ENCODE peak calls at places on chromosomes 1 and 21, in four cellular contexts. X is posterior cingulate gyrus, J is iPS DF 6.9, Q is NCI-H2081. L is an unnamed sample.

GRCh38 chr1:240468616-240469015 is 143.3 kb downstream of the GREM2 start:
- DNase-seq in X (no peak), J (no peak), Q (no peak), L (no peak)

GRCh38 chr1:61361971-61362370 is 279.6 kb downstream of the NFIA start:
- DNase-seq in X (no peak), J (no peak), Q (no peak), L (no peak)

GRCh38 chr1:56967900-56968832 is 2.4 kb upstream of the C8B start:
- DNase-seq in X (no peak), J (peak), Q (no peak), L (no peak)

GRCh38 chr1:200992382-200993101 is 31.0 kb downstream of the KIF21B start:
- DNase-seq in X (no peak), J (no peak), Q (peak), L (no peak)

GRCh38 chr1:11659748-11660147 is 4.3 kb upstream of the FBXO6 start:
- DNase-seq in X (no peak), J (no peak), Q (no peak), L (no peak)

GRCh38 chr1:98791498-98791897 is 130.0 kb downstream of the SNX7 start:
- DNase-seq in X (no peak), J (no peak), Q (no peak), L (no peak)

GRCh38 chr1:90434460-90434859 is 282.6 kb downstream of the BARHL2 start:
- DNase-seq in X (no peak), J (peak), Q (no peak), L (no peak)

GRCh38 chr1:246724001-246724724 is at the start of gene SCCPDH:
- DNase-seq in X (peak), J (peak), Q (peak), L (no peak)

GRCh38 chr1:232316864-232317263 is 313.1 kb downstream of the SIPA1L2 start:
- DNase-seq in X (no peak), J (no peak), Q (no peak), L (no peak)

GRCh38 chr1:36408479-36408878 is 10.8 kb upstream of the LSM10 start:
- DNase-seq in X (no peak), J (no peak), Q (no peak), L (no peak)

GRCh38 chr1:19484338-19484792 is 974 bp downstream of the CAPZB start:
- DNase-seq in X (no peak), J (no peak), Q (no peak), L (no peak)

GRCh38 chr1:153363641-153364040 is 6.0 kb downstream of the S100A9 start:
- DNase-seq in X (no peak), J (no peak), Q (no peak), L (no peak)

GRCh38 chr1:15116966-15117365 is 36.6 kb upstream of the TMEM51 start:
- DNase-seq in X (no peak), J (no peak), Q (no peak), L (no peak)

GRCh38 chr1:182680901-182681300 is 3.5 kb downstream of the RGS8 start:
- DNase-seq in X (no peak), J (no peak), Q (no peak), L (no peak)

GRCh38 chr1:194339451-194339850 is 1153.0 kb upstream of the B3GALT2 start:
- DNase-seq in X (no peak), J (no peak), Q (no peak), L (no peak)

GRCh38 chr21:41610042-41610839 is 102.3 kb upstream of the TMPRSS2 start:
- DNase-seq in X (no peak), J (peak), Q (peak), L (no peak)

GRCh38 chr21:43318841-43319781 is 107.8 kb downstream of the SIK1 start:
- DNase-seq in X (no peak), J (no peak), Q (peak), L (no peak)

GRCh38 chr1:194355488-194356106 is 1169.2 kb upstream of the B3GALT2 start:
- DNase-seq in X (no peak), J (no peak), Q (no peak), L (no peak)

GRCh38 chr1:81876901-81877750 is 76.4 kb downstream of the ADGRL2 start:
- DNase-seq in X (no peak), J (no peak), Q (peak), L (no peak)

GRCh38 chr1:68675336-68675735 is 178.5 kb upstream of the DEPDC1 start:
- DNase-seq in X (no peak), J (no peak), Q (no peak), L (no peak)

GRCh38 chr1:68459796-68460195 is 10.0 kb upstream of the RPE65 start:
- DNase-seq in X (no peak), J (no peak), Q (no peak), L (no peak)

GRCh38 chr1:227994632-227995300 is 12.0 kb upstream of the WNT3A start:
- DNase-seq in X (no peak), J (no peak), Q (no peak), L (no peak)

GRCh38 chr1:117512728-117513321 is 93.0 kb upstream of the TENT5C start:
- DNase-seq in X (no peak), J (no peak), Q (peak), L (no peak)

GRCh38 chr21:36169465-36170128 is 13.0 kb downstream of the DOP1B start:
- DNase-seq in X (no peak), J (no peak), Q (no peak), L (no peak)

GRCh38 chr1:203899869-203900714 is 38.7 kb downstream of the SNRPE start:
- DNase-seq in X (no peak), J (no peak), Q (no peak), L (no peak)

GRCh38 chr1:230825061-230825803 is 43.1 kb downstream of the C1orf198 start:
- DNase-seq in X (no peak), J (no peak), Q (peak), L (no peak)

GRCh38 chr1:36653850-36654249 is 171.1 kb upstream of the CSF3R start:
- DNase-seq in X (peak), J (no peak), Q (no peak), L (no peak)

GRCh38 chr1:79380078-79380477 is 373.5 kb upstream of the ADGRL4 start:
- DNase-seq in X (no peak), J (peak), Q (no peak), L (no peak)

GRCh38 chr1:88463401-88463800 is 220.7 kb upstream of the PKN2 start:
- DNase-seq in X (no peak), J (no peak), Q (no peak), L (no peak)

GRCh38 chr1:112105557-112105956 is 116.1 kb upstream of the KCND3 start:
- DNase-seq in X (no peak), J (no peak), Q (no peak), L (no peak)

GRCh38 chr1:27137544-27138075 is 17.3 kb downstream of the SLC9A1 start:
- DNase-seq in X (no peak), J (no peak), Q (no peak), L (no peak)

GRCh38 chr1:3905953-3906671 is 6.0 kb upstream of the C1orf174 start:
- DNase-seq in X (no peak), J (no peak), Q (no peak), L (no peak)

GRCh38 chr1:53733975-53734649 is 4.9 kb downstream of the GLIS1 start:
- DNase-seq in X (no peak), J (no peak), Q (no peak), L (no peak)

GRCh38 chr1:149887456-149888159 is 11.8 kb upstream of the BOLA1 start:
- DNase-seq in X (peak), J (no peak), Q (peak), L (peak)

GRCh38 chr1:86471296-86471695 is 2.6 kb downstream of the CLCA1 start:
- DNase-seq in X (no peak), J (no peak), Q (no peak), L (no peak)

GRCh38 chr1:27382950-27383627 is at the start of gene CD164L2:
- DNase-seq in X (no peak), J (no peak), Q (no peak), L (no peak)

GRCh38 chr1:25548601-25549000 is 5.2 kb downstream of the LDLRAP1 start:
- DNase-seq in X (no peak), J (no peak), Q (no peak), L (no peak)

GRCh38 chr1:166766942-166767341 is 72.3 kb upstream of the POGK start:
- DNase-seq in X (no peak), J (no peak), Q (no peak), L (no peak)

L was measured in iPS DF 19.7.